ENCODE peak calls at places on chromosomes 3 and 15, in five cellular contexts. One of them, this sample, is unnamed. For H3K27me3, the result is how much of the 10 kb centered on the place peaks cover.

GRCh38 chr15:76196286-76196948 is 114.9 kb downstream of the ETFA start:
- DNase-seq in thoracic aorta: no peak
- DNase-seq in tibial nerve: no peak
- DNase-seq in breast epithelium: peak
- DNase-seq in brain microvascular endothelial cell: peak
- DNase-seq in this sample: no peak

GRCh38 chr3:106036706-106037105 is 167.9 kb upstream of the CBLB start:
- DNase-seq in thoracic aorta: no peak
- DNase-seq in tibial nerve: no peak
- DNase-seq in breast epithelium: no peak
- DNase-seq in brain microvascular endothelial cell: no peak
- DNase-seq in this sample: no peak

GRCh38 chr3:173618703-173619102 is 221.2 kb downstream of the NLGN1 start:
- DNase-seq in thoracic aorta: no peak
- DNase-seq in tibial nerve: no peak
- DNase-seq in breast epithelium: no peak
- DNase-seq in brain microvascular endothelial cell: no peak
- DNase-seq in this sample: no peak

GRCh38 chr15:48527517-48527916 is 118.0 kb downstream of the FBN1 start:
- DNase-seq in thoracic aorta: no peak
- DNase-seq in tibial nerve: no peak
- DNase-seq in breast epithelium: no peak
- DNase-seq in brain microvascular endothelial cell: no peak
- DNase-seq in this sample: no peak

GRCh38 chr3:64244011-64244942 is 19.0 kb upstream of the PRICKLE2 start:
- DNase-seq in thoracic aorta: no peak
- DNase-seq in tibial nerve: no peak
- DNase-seq in breast epithelium: no peak
- DNase-seq in brain microvascular endothelial cell: peak
- DNase-seq in this sample: no peak

GRCh38 chr3:38314767-38315487 is 31.7 kb upstream of the XYLB start:
- DNase-seq in thoracic aorta: no peak
- DNase-seq in tibial nerve: no peak
- DNase-seq in breast epithelium: no peak
- DNase-seq in brain microvascular endothelial cell: no peak
- DNase-seq in this sample: no peak

GRCh38 chr3:66609660-66610547 is 109.1 kb upstream of the LRIG1 start:
- DNase-seq in thoracic aorta: no peak
- DNase-seq in tibial nerve: no peak
- DNase-seq in breast epithelium: no peak
- DNase-seq in brain microvascular endothelial cell: peak
- DNase-seq in this sample: no peak

GRCh38 chr15:42146551-42147430 is 9.6 kb downstream of the PLA2G4F start:
- DNase-seq in thoracic aorta: no peak
- DNase-seq in tibial nerve: no peak
- DNase-seq in breast epithelium: no peak
- DNase-seq in brain microvascular endothelial cell: no peak
- DNase-seq in this sample: no peak

GRCh38 chr15:29140475-29141172 is 129.0 kb downstream of the NSMCE3 start:
- DNase-seq in thoracic aorta: no peak
- DNase-seq in tibial nerve: no peak
- DNase-seq in breast epithelium: no peak
- DNase-seq in brain microvascular endothelial cell: no peak
- DNase-seq in this sample: no peak

GRCh38 chr3:58531956-58532355 is 5.0 kb downstream of the ACOX2 start:
- DNase-seq in thoracic aorta: no peak
- DNase-seq in tibial nerve: no peak
- DNase-seq in breast epithelium: no peak
- DNase-seq in brain microvascular endothelial cell: no peak
- DNase-seq in this sample: no peak

GRCh38 chr3:52099006-52099405 is 42.6 kb upstream of the DUSP7 start:
- DNase-seq in thoracic aorta: no peak
- DNase-seq in tibial nerve: no peak
- DNase-seq in breast epithelium: no peak
- DNase-seq in brain microvascular endothelial cell: no peak
- DNase-seq in this sample: no peak

GRCh38 chr3:121482651-121483050 is 63.1 kb downstream of the POLQ start:
- DNase-seq in thoracic aorta: no peak
- DNase-seq in tibial nerve: no peak
- DNase-seq in breast epithelium: no peak
- DNase-seq in brain microvascular endothelial cell: peak
- DNase-seq in this sample: no peak

GRCh38 chr3:116939091-116939490 is 229.5 kb downstream of the TUSC7 start:
- DNase-seq in thoracic aorta: no peak
- DNase-seq in tibial nerve: no peak
- DNase-seq in breast epithelium: no peak
- DNase-seq in brain microvascular endothelial cell: no peak
- DNase-seq in this sample: no peak

GRCh38 chr3:169259134-169259533 is 404.4 kb downstream of the MECOM start:
- DNase-seq in thoracic aorta: no peak
- DNase-seq in tibial nerve: no peak
- DNase-seq in breast epithelium: no peak
- DNase-seq in brain microvascular endothelial cell: no peak
- DNase-seq in this sample: no peak

GRCh38 chr15:78243491-78243941 is 9.2 kb upstream of the ACSBG1 start:
- DNase-seq in thoracic aorta: no peak
- DNase-seq in tibial nerve: no peak
- DNase-seq in breast epithelium: peak
- DNase-seq in brain microvascular endothelial cell: peak
- DNase-seq in this sample: no peak

GRCh38 chr3:183287301-183287971 is 34.4 kb downstream of the B3GNT5 start:
- DNase-seq in thoracic aorta: peak
- DNase-seq in tibial nerve: no peak
- DNase-seq in breast epithelium: no peak
- DNase-seq in brain microvascular endothelial cell: peak
- DNase-seq in this sample: no peak

GRCh38 chr3:87145553-87145952 is 81.6 kb upstream of the CHMP2B start:
- DNase-seq in thoracic aorta: no peak
- DNase-seq in tibial nerve: no peak
- DNase-seq in breast epithelium: no peak
- DNase-seq in brain microvascular endothelial cell: no peak
- DNase-seq in this sample: no peak

GRCh38 chr3:174376346-174376745 is 482.8 kb upstream of the NAALADL2 start:
- DNase-seq in thoracic aorta: no peak
- DNase-seq in tibial nerve: no peak
- DNase-seq in breast epithelium: no peak
- DNase-seq in brain microvascular endothelial cell: no peak
- DNase-seq in this sample: no peak

GRCh38 chr3:108887137-108887536 is 64.6 kb downstream of the TRAT1 start:
- DNase-seq in thoracic aorta: no peak
- DNase-seq in tibial nerve: no peak
- DNase-seq in breast epithelium: no peak
- DNase-seq in brain microvascular endothelial cell: no peak
- DNase-seq in this sample: no peak

GRCh38 chr3:60431599-60431958 is 819.7 kb downstream of the FHIT start:
- DNase-seq in thoracic aorta: no peak
- DNase-seq in tibial nerve: no peak
- DNase-seq in breast epithelium: no peak
- DNase-seq in brain microvascular endothelial cell: peak
- DNase-seq in this sample: no peak

GRCh38 chr15:79132770-79133169 is 42.2 kb upstream of the RASGRF1 start:
- DNase-seq in thoracic aorta: no peak
- DNase-seq in tibial nerve: no peak
- DNase-seq in breast epithelium: no peak
- DNase-seq in brain microvascular endothelial cell: no peak
- DNase-seq in this sample: no peak

GRCh38 chr3:45943207-45943846 is at the start of gene CXCR6:
- DNase-seq in thoracic aorta: no peak
- DNase-seq in tibial nerve: no peak
- DNase-seq in breast epithelium: no peak
- DNase-seq in brain microvascular endothelial cell: no peak
- DNase-seq in this sample: peak

GRCh38 chr3:193498195-193498594 is 56.5 kb downstream of the ATP13A4 start:
- DNase-seq in thoracic aorta: no peak
- DNase-seq in tibial nerve: no peak
- DNase-seq in breast epithelium: no peak
- DNase-seq in brain microvascular endothelial cell: no peak
- DNase-seq in this sample: no peak

GRCh38 chr3:13533823-13534435 is 15.0 kb upstream of the FBLN2 start:
- DNase-seq in thoracic aorta: no peak
- DNase-seq in tibial nerve: no peak
- DNase-seq in breast epithelium: no peak
- DNase-seq in brain microvascular endothelial cell: no peak
- DNase-seq in this sample: no peak

GRCh38 chr3:147034359-147034758 is 372.0 kb downstream of the ZIC4 start:
- DNase-seq in thoracic aorta: no peak
- DNase-seq in tibial nerve: no peak
- DNase-seq in breast epithelium: no peak
- DNase-seq in brain microvascular endothelial cell: no peak
- DNase-seq in this sample: no peak

DNA sequence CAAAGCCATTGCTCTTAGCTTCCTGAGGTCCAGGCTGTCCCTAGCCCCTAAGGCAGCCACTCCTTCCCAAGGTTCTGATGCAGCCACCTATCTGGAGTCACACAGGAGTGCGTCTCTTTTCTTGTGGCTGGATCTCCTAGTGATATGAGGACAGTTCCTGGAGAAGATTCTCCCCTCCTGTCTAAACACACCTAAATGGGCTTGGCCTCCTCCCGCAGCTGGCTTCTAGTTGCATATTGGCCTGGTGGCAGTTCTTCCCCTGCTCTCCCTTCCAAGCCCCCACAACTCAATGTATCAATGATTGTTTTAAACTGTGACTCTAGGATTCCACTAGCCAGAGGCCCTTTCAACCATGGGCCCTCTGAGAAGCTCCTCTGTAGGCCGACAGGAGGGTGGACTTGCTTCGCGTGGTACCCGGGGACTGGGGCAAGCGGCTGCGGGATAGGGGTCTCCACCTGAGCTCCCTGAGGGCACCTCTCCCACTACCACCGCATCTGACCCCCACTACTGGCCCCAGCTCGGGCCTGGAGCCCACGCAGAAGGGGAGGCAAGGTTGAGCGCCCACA is 1.4 kb downstream of the ITGA11 start:
- DNase-seq in thoracic aorta: no peak
- DNase-seq in tibial nerve: no peak
- DNase-seq in breast epithelium: no peak
- DNase-seq in brain microvascular endothelial cell: no peak
- DNase-seq in this sample: no peak
- H3K27me3 ChIP-seq in thoracic aorta: under half
- H3K27me3 ChIP-seq in tibial nerve: under half
- H3K27me3 ChIP-seq in breast epithelium: under half
- H3K27me3 ChIP-seq in brain microvascular endothelial cell: under half
- H3K27me3 ChIP-seq in this sample: under half

GRCh38 chr15:44536298-44536961 is 517 bp upstream of the EIF3J start:
- DNase-seq in thoracic aorta: peak
- DNase-seq in tibial nerve: peak
- DNase-seq in breast epithelium: peak
- DNase-seq in brain microvascular endothelial cell: no peak
- DNase-seq in this sample: no peak
- TF ChIP-seq CTCF in thoracic aorta: peak
- TF ChIP-seq CTCF in tibial nerve: peak
- TF ChIP-seq CTCF in breast epithelium: peak
- TF ChIP-seq CTCF in brain microvascular endothelial cell: peak
- TF ChIP-seq CTCF in this sample: no peak

GRCh38 chr15:95669146-95669922 is 661.2 kb upstream of the NR2F2 start:
- DNase-seq in thoracic aorta: no peak
- DNase-seq in tibial nerve: no peak
- DNase-seq in breast epithelium: no peak
- DNase-seq in brain microvascular endothelial cell: no peak
- DNase-seq in this sample: no peak
- H3K27ac ChIP-seq in thoracic aorta: no peak
- H3K27ac ChIP-seq in tibial nerve: peak
- H3K27ac ChIP-seq in breast epithelium: peak
- H3K27ac ChIP-seq in brain microvascular endothelial cell: peak
- H3K27ac ChIP-seq in this sample: no peak

DNA sequence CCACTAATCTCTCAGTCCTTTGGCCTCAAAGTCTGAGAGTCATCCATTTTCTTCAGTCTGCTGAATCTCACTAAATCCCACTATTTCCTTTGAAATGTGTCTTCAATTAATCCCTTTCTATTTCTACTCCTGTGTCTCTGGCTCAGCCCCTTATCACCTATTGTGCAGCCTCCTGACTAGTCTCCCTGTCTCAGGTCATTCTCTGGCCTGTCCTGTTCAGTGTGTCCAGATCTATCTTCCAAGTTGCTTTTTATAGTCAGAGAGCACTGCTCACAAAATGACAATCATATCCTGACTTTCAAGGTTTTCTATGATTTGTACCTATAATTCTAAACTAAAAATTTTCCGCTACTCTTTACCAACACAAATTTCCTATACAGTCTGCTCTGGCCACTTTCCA is 7.6 kb downstream of the ROPN1 start:
- DNase-seq in thoracic aorta: no peak
- DNase-seq in tibial nerve: no peak
- DNase-seq in breast epithelium: no peak
- DNase-seq in brain microvascular endothelial cell: no peak
- DNase-seq in this sample: no peak
- H3K27me3 ChIP-seq in thoracic aorta: under half
- H3K27me3 ChIP-seq in tibial nerve: under half
- H3K27me3 ChIP-seq in breast epithelium: under half
- H3K27me3 ChIP-seq in brain microvascular endothelial cell: under half
- H3K27me3 ChIP-seq in this sample: half or more

GRCh38 chr3:50211930-50212329 is 6.9 kb downstream of the SLC38A3 start:
- DNase-seq in thoracic aorta: no peak
- DNase-seq in tibial nerve: no peak
- DNase-seq in breast epithelium: no peak
- DNase-seq in brain microvascular endothelial cell: no peak
- DNase-seq in this sample: no peak

GRCh38 chr3:50213383-50213782 is 8.3 kb downstream of the SLC38A3 start:
- DNase-seq in thoracic aorta: no peak
- DNase-seq in tibial nerve: no peak
- DNase-seq in breast epithelium: no peak
- DNase-seq in brain microvascular endothelial cell: no peak
- DNase-seq in this sample: no peak

GRCh38 chr3:50212971-50213370 is 7.9 kb downstream of the SLC38A3 start:
- DNase-seq in thoracic aorta: no peak
- DNase-seq in tibial nerve: no peak
- DNase-seq in breast epithelium: no peak
- DNase-seq in brain microvascular endothelial cell: no peak
- DNase-seq in this sample: no peak

GRCh38 chr3:50210510-50211367 is 5.7 kb downstream of the SLC38A3 start:
- DNase-seq in thoracic aorta: no peak
- DNase-seq in tibial nerve: no peak
- DNase-seq in breast epithelium: no peak
- DNase-seq in brain microvascular endothelial cell: no peak
- DNase-seq in this sample: no peak

DNA sequence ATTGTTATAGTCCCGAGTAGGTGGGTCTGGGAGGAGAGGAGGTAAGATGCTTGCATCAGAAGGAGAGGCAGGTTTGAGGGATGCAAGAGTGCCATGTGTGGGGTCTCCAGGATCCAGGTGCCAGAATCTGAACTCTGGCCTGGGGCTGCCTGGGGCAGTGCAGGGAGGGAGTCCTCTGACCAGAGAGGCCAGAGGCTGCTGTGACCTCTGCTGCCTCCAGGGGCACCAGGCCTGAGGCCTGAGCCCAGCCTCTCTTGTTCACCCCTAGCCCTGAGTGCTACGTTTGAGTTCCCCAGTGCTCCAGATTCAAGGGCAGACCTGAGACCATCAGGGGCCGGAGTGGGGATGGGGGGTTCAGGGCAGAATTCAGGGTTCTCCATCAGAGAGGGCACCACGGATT is 7.4 kb downstream of the SLC38A3 start:
- DNase-seq in thoracic aorta: no peak
- DNase-seq in tibial nerve: no peak
- DNase-seq in breast epithelium: no peak
- DNase-seq in brain microvascular endothelial cell: no peak
- DNase-seq in this sample: no peak
- TF ChIP-seq CTCF in thoracic aorta: no peak
- TF ChIP-seq CTCF in tibial nerve: no peak
- TF ChIP-seq CTCF in breast epithelium: no peak
- TF ChIP-seq CTCF in brain microvascular endothelial cell: peak
- TF ChIP-seq CTCF in this sample: no peak

GRCh38 chr3:10580426-10580825 is 75.0 kb upstream of the ATP2B2 start:
- DNase-seq in thoracic aorta: no peak
- DNase-seq in tibial nerve: no peak
- DNase-seq in breast epithelium: no peak
- DNase-seq in brain microvascular endothelial cell: no peak
- DNase-seq in this sample: no peak
- H3K27ac ChIP-seq in thoracic aorta: no peak
- H3K27ac ChIP-seq in tibial nerve: no peak
- H3K27ac ChIP-seq in breast epithelium: no peak
- H3K27ac ChIP-seq in brain microvascular endothelial cell: no peak
- H3K27ac ChIP-seq in this sample: no peak

This sample was measured in CD4-positive, alpha-beta T cell.